ENCODE peak calls at places on chromosomes 6 and 20, in four cellular contexts. One of them, this sample, is unnamed.

GRCh38 chr20:23138682-23139081 is 52.6 kb upstream of the CD93 start:
- DNase-seq in heart right ventricle: no peak
- DNase-seq in mucosa of descending colon: no peak
- DNase-seq in AG04449: no peak
- DNase-seq in this sample: no peak

GRCh38 chr20:58344741-58345140 is 35.2 kb downstream of the RAB22A start:
- DNase-seq in heart right ventricle: no peak
- DNase-seq in AG04449: peak; percentile 12
- DNase-seq in mucosa of descending colon: no peak
- DNase-seq in this sample: no peak

GRCh38 chr20:53176133-53176532 is 204.0 kb downstream of the TSHZ2 start:
- DNase-seq in heart right ventricle: no peak
- DNase-seq in AG04449: no peak
- DNase-seq in mucosa of descending colon: no peak
- DNase-seq in this sample: no peak

GRCh38 chr6:136752554-136752953 is 39.7 kb downstream of the MAP3K5 start:
- DNase-seq in heart right ventricle: no peak
- DNase-seq in mucosa of descending colon: peak; percentile 32
- DNase-seq in AG04449: no peak
- DNase-seq in this sample: no peak

GRCh38 chr6:151082079-151082478 is 157.7 kb upstream of the AKAP12 start:
- DNase-seq in heart right ventricle: no peak
- DNase-seq in AG04449: no peak
- DNase-seq in mucosa of descending colon: no peak
- DNase-seq in this sample: no peak

GRCh38 chr6:75735491-75736186 is 13.4 kb upstream of the MYO6 start:
- DNase-seq in mucosa of descending colon: no peak
- DNase-seq in heart right ventricle: no peak
- DNase-seq in AG04449: no peak
- DNase-seq in this sample: no peak

GRCh38 chr6:55445648-55446204 is 118.5 kb downstream of the GFRAL start:
- DNase-seq in mucosa of descending colon: peak; percentile 17
- DNase-seq in heart right ventricle: no peak
- DNase-seq in AG04449: no peak
- DNase-seq in this sample: no peak

GRCh38 chr6:157669747-157670216 is 153.3 kb upstream of the SNX9 start:
- DNase-seq in heart right ventricle: peak; percentile 87
- DNase-seq in mucosa of descending colon: peak; percentile 78
- DNase-seq in AG04449: peak; percentile 38
- DNase-seq in this sample: peak; percentile 66

GRCh38 chr20:4601630-4602296 is 119.9 kb upstream of the PRND start:
- DNase-seq in heart right ventricle: peak; percentile 76
- DNase-seq in AG04449: no peak
- DNase-seq in mucosa of descending colon: no peak
- DNase-seq in this sample: no peak

GRCh38 chr20:38842017-38842416 is 36.5 kb downstream of the PPP1R16B start:
- DNase-seq in mucosa of descending colon: no peak
- DNase-seq in heart right ventricle: no peak
- DNase-seq in AG04449: no peak
- DNase-seq in this sample: no peak

GRCh38 chr20:3843490-3843889 is 3.1 kb upstream of the MAVS start:
- DNase-seq in AG04449: no peak
- DNase-seq in mucosa of descending colon: no peak
- DNase-seq in heart right ventricle: no peak
- DNase-seq in this sample: no peak

GRCh38 chr20:20499469-20499868 is 131.6 kb downstream of the INSM1 start:
- DNase-seq in mucosa of descending colon: no peak
- DNase-seq in heart right ventricle: no peak
- DNase-seq in AG04449: no peak
- DNase-seq in this sample: no peak

GRCh38 chr6:170185175-170185970 is 105.5 kb downstream of the DLL1 start:
- DNase-seq in AG04449: no peak
- DNase-seq in heart right ventricle: no peak
- DNase-seq in mucosa of descending colon: no peak
- DNase-seq in this sample: no peak

GRCh38 chr20:35171753-35172433 is at the start of gene PROCR:
- DNase-seq in mucosa of descending colon: peak; percentile 92
- DNase-seq in AG04449: no peak
- DNase-seq in heart right ventricle: peak; percentile 82
- DNase-seq in this sample: no peak

GRCh38 chr6:152426276-152426675 is 210.9 kb downstream of the SYNE1 start:
- DNase-seq in mucosa of descending colon: no peak
- DNase-seq in AG04449: no peak
- DNase-seq in heart right ventricle: no peak
- DNase-seq in this sample: no peak

GRCh38 chr6:130903602-130904001 is 76.4 kb downstream of the SMLR1 start:
- DNase-seq in AG04449: no peak
- DNase-seq in mucosa of descending colon: no peak
- DNase-seq in heart right ventricle: no peak
- DNase-seq in this sample: no peak

GRCh38 chr6:43334466-43335095 is 26.0 kb upstream of the CRIP3 start:
- DNase-seq in heart right ventricle: no peak
- DNase-seq in mucosa of descending colon: peak; percentile 20
- DNase-seq in AG04449: peak; percentile 9
- DNase-seq in this sample: no peak

GRCh38 chr6:31806470-31807272 is at the start of gene LSM2:
- DNase-seq in AG04449: peak; percentile 67
- DNase-seq in mucosa of descending colon: peak; percentile 98
- DNase-seq in heart right ventricle: peak; percentile 98
- DNase-seq in this sample: peak; percentile 99
- TF ChIP-seq CTCF in AG04449: peak; percentile 44
- TF ChIP-seq CTCF in mucosa of descending colon: peak; percentile 19
- TF ChIP-seq CTCF in heart right ventricle: peak; percentile 44
- TF ChIP-seq CTCF in this sample: no peak

GRCh38 chr6:17042422-17043147 is 59.3 kb upstream of the STMND1 start:
- DNase-seq in AG04449: no peak
- DNase-seq in heart right ventricle: no peak
- DNase-seq in mucosa of descending colon: peak; percentile 71
- DNase-seq in this sample: no peak

GRCh38 chr6:17043148-17043522 is 58.7 kb upstream of the STMND1 start:
- DNase-seq in heart right ventricle: no peak
- DNase-seq in mucosa of descending colon: no peak
- DNase-seq in AG04449: no peak
- DNase-seq in this sample: no peak

GRCh38 chr6:17035994-17036393 is 65.9 kb upstream of the STMND1 start:
- DNase-seq in mucosa of descending colon: peak; percentile 15
- DNase-seq in heart right ventricle: no peak
- DNase-seq in AG04449: no peak
- DNase-seq in this sample: no peak

GRCh38 chr6:17038316-17038715 is 63.5 kb upstream of the STMND1 start:
- DNase-seq in AG04449: no peak
- DNase-seq in heart right ventricle: no peak
- DNase-seq in mucosa of descending colon: no peak
- DNase-seq in this sample: no peak

GRCh38 chr6:17039266-17039665 is 62.6 kb upstream of the STMND1 start:
- DNase-seq in mucosa of descending colon: no peak
- DNase-seq in AG04449: no peak
- DNase-seq in heart right ventricle: no peak
- DNase-seq in this sample: no peak
- TF ChIP-seq CTCF in mucosa of descending colon: no peak
- TF ChIP-seq CTCF in AG04449: no peak
- TF ChIP-seq CTCF in heart right ventricle: no peak
- TF ChIP-seq CTCF in this sample: no peak

GRCh38 chr6:39790772-39791171 is 1.4 kb upstream of the DAAM2 start:
- DNase-seq in heart right ventricle: no peak
- DNase-seq in mucosa of descending colon: no peak
- DNase-seq in AG04449: no peak
- DNase-seq in this sample: no peak

GRCh38 chr6:39793528-39793927 is 1.4 kb downstream of the DAAM2 start:
- DNase-seq in AG04449: no peak
- DNase-seq in mucosa of descending colon: no peak
- DNase-seq in heart right ventricle: no peak
- DNase-seq in this sample: no peak

GRCh38 chr6:39791850-39792500 is at the start of gene DAAM2:
- DNase-seq in mucosa of descending colon: peak; percentile 44
- DNase-seq in heart right ventricle: peak; percentile 77
- DNase-seq in AG04449: no peak
- DNase-seq in this sample: peak; percentile 73

GRCh38 chr6:39792501-39793450 is 600 bp downstream of the DAAM2 start:
- DNase-seq in AG04449: no peak
- DNase-seq in mucosa of descending colon: no peak
- DNase-seq in heart right ventricle: peak; percentile 31
- DNase-seq in this sample: peak; percentile 38

GRCh38 chr6:39791311-39791710 is 865 bp upstream of the DAAM2 start:
- DNase-seq in mucosa of descending colon: no peak
- DNase-seq in heart right ventricle: no peak
- DNase-seq in AG04449: no peak
- DNase-seq in this sample: no peak
- TF ChIP-seq CTCF in mucosa of descending colon: no peak
- TF ChIP-seq CTCF in heart right ventricle: peak; percentile 45
- TF ChIP-seq CTCF in AG04449: peak; percentile 31
- TF ChIP-seq CTCF in this sample: no peak

GRCh38 chr6:165663736-165664552 is 903 bp upstream of the PDE10A start:
- DNase-seq in heart right ventricle: peak; percentile 64
- DNase-seq in AG04449: no peak
- DNase-seq in mucosa of descending colon: no peak
- DNase-seq in this sample: no peak

GRCh38 chr6:165663283-165663735 is 268 bp upstream of the PDE10A start:
- DNase-seq in heart right ventricle: peak; percentile 73
- DNase-seq in mucosa of descending colon: no peak
- DNase-seq in AG04449: no peak
- DNase-seq in this sample: no peak

GRCh38 chr6:165662041-165662491 is 975 bp downstream of the PDE10A start:
- DNase-seq in heart right ventricle: peak; percentile 61
- DNase-seq in mucosa of descending colon: no peak
- DNase-seq in AG04449: no peak
- DNase-seq in this sample: peak; percentile 56

GRCh38 chr6:165661416-165662001 is 1.5 kb downstream of the PDE10A start:
- DNase-seq in mucosa of descending colon: no peak
- DNase-seq in heart right ventricle: peak; percentile 30
- DNase-seq in AG04449: no peak
- DNase-seq in this sample: peak; percentile 51

GRCh38 chr6:165662671-165663282 is at the start of gene PDE10A:
- DNase-seq in heart right ventricle: peak; percentile 79
- DNase-seq in mucosa of descending colon: no peak
- DNase-seq in AG04449: no peak
- DNase-seq in this sample: no peak
- TF ChIP-seq CTCF in heart right ventricle: peak; percentile 30
- TF ChIP-seq CTCF in mucosa of descending colon: no peak
- TF ChIP-seq CTCF in AG04449: no peak
- TF ChIP-seq CTCF in this sample: no peak

GRCh38 chr6:154448448-154449096 is 61.9 kb downstream of the CNKSR3 start:
- DNase-seq in heart right ventricle: no peak
- DNase-seq in AG04449: peak; percentile 61
- DNase-seq in mucosa of descending colon: peak; percentile 39
- DNase-seq in this sample: no peak
- TF ChIP-seq CTCF in heart right ventricle: peak; percentile 21
- TF ChIP-seq CTCF in AG04449: peak; percentile 16
- TF ChIP-seq CTCF in mucosa of descending colon: no peak
- TF ChIP-seq CTCF in this sample: peak; percentile 36

GRCh38 chr20:63291811-63292210 is 1.2 kb upstream of the COL20A1 start:
- DNase-seq in AG04449: no peak
- DNase-seq in heart right ventricle: peak; percentile 8
- DNase-seq in mucosa of descending colon: no peak
- DNase-seq in this sample: no peak
- TF ChIP-seq CTCF in AG04449: no peak
- TF ChIP-seq CTCF in heart right ventricle: no peak
- TF ChIP-seq CTCF in mucosa of descending colon: no peak
- TF ChIP-seq CTCF in this sample: no peak